ENCODE peak calls at places on chromosome 14, in six cellular contexts. One of them, this sample, is unnamed.

GRCh38 chr14:73850940-73851339 is 691 bp upstream of the PTGR2 start:
- DNase-seq in thyroid gland: no peak
- DNase-seq in ascending aorta: no peak
- DNase-seq in AG04450: no peak
- DNase-seq in mesothelial cell of epicardium: no peak
- DNase-seq in left ventricle myocardium inferior: no peak
- DNase-seq in this sample: no peak

GRCh38 chr14:39467889-39468524 is 35.8 kb upstream of the FBXO33 start:
- DNase-seq in AG04450: no peak
- DNase-seq in thyroid gland: no peak
- DNase-seq in mesothelial cell of epicardium: no peak
- DNase-seq in left ventricle myocardium inferior: no peak
- DNase-seq in ascending aorta: no peak
- DNase-seq in this sample: no peak

GRCh38 chr14:20302042-20302761 is 3.5 kb downstream of the TTC5 start:
- DNase-seq in mesothelial cell of epicardium: no peak
- DNase-seq in ascending aorta: no peak
- DNase-seq in AG04450: no peak
- DNase-seq in thyroid gland: no peak
- DNase-seq in left ventricle myocardium inferior: no peak
- DNase-seq in this sample: no peak

GRCh38 chr14:69321601-69322330 is 61.8 kb downstream of the GALNT16 start:
- DNase-seq in AG04450: no peak
- DNase-seq in left ventricle myocardium inferior: no peak
- DNase-seq in thyroid gland: no peak
- DNase-seq in ascending aorta: peak; percentile 49
- DNase-seq in mesothelial cell of epicardium: no peak
- DNase-seq in this sample: no peak

GRCh38 chr14:87712386-87713113 is 280.4 kb downstream of the GALC start:
- DNase-seq in thyroid gland: no peak
- DNase-seq in AG04450: no peak
- DNase-seq in ascending aorta: no peak
- DNase-seq in mesothelial cell of epicardium: no peak
- DNase-seq in left ventricle myocardium inferior: no peak
- DNase-seq in this sample: no peak

GRCh38 chr14:57382283-57382682 is 8.1 kb upstream of the NAA30 start:
- DNase-seq in thyroid gland: no peak
- DNase-seq in ascending aorta: no peak
- DNase-seq in mesothelial cell of epicardium: no peak
- DNase-seq in left ventricle myocardium inferior: no peak
- DNase-seq in AG04450: peak; percentile 46
- DNase-seq in this sample: no peak

GRCh38 chr14:90058876-90059458 is 2.8 kb upstream of the KCNK13 start:
- DNase-seq in thyroid gland: no peak
- DNase-seq in left ventricle myocardium inferior: no peak
- DNase-seq in ascending aorta: no peak
- DNase-seq in mesothelial cell of epicardium: no peak
- DNase-seq in AG04450: no peak
- DNase-seq in this sample: no peak

GRCh38 chr14:90419200-90419599 is 22.4 kb downstream of the CALM1 start:
- DNase-seq in thyroid gland: peak; percentile 47
- DNase-seq in ascending aorta: peak; percentile 96
- DNase-seq in AG04450: peak; percentile 86
- DNase-seq in left ventricle myocardium inferior: peak; percentile 67
- DNase-seq in mesothelial cell of epicardium: no peak
- DNase-seq in this sample: peak; percentile 64

GRCh38 chr14:61652526-61653262 is 42.6 kb upstream of the HIF1A start:
- DNase-seq in left ventricle myocardium inferior: no peak
- DNase-seq in ascending aorta: no peak
- DNase-seq in thyroid gland: no peak
- DNase-seq in mesothelial cell of epicardium: no peak
- DNase-seq in AG04450: no peak
- DNase-seq in this sample: no peak

GRCh38 chr14:50985816-50986396 is 41.6 kb upstream of the PYGL start:
- DNase-seq in mesothelial cell of epicardium: no peak
- DNase-seq in AG04450: no peak
- DNase-seq in thyroid gland: no peak
- DNase-seq in ascending aorta: no peak
- DNase-seq in left ventricle myocardium inferior: no peak
- DNase-seq in this sample: no peak

GRCh38 chr14:67883717-67884116 is 64.1 kb downstream of the RAD51B start:
- DNase-seq in AG04450: no peak
- DNase-seq in left ventricle myocardium inferior: no peak
- DNase-seq in ascending aorta: no peak
- DNase-seq in thyroid gland: no peak
- DNase-seq in mesothelial cell of epicardium: no peak
- DNase-seq in this sample: no peak

GRCh38 chr14:63164108-63164683 is 40.0 kb upstream of the RHOJ start:
- DNase-seq in left ventricle myocardium inferior: no peak
- DNase-seq in AG04450: no peak
- DNase-seq in ascending aorta: no peak
- DNase-seq in thyroid gland: no peak
- DNase-seq in mesothelial cell of epicardium: no peak
- DNase-seq in this sample: no peak

GRCh38 chr14:58792421-58792820 is 154.7 kb downstream of the DACT1 start:
- DNase-seq in thyroid gland: no peak
- DNase-seq in left ventricle myocardium inferior: no peak
- DNase-seq in mesothelial cell of epicardium: no peak
- DNase-seq in ascending aorta: no peak
- DNase-seq in AG04450: no peak
- DNase-seq in this sample: no peak

GRCh38 chr14:75568791-75569190 is 9.6 kb upstream of the FLVCR2 start:
- DNase-seq in ascending aorta: no peak
- DNase-seq in left ventricle myocardium inferior: no peak
- DNase-seq in AG04450: no peak
- DNase-seq in mesothelial cell of epicardium: no peak
- DNase-seq in thyroid gland: no peak
- DNase-seq in this sample: no peak

GRCh38 chr14:53183611-53184010 is 30.5 kb upstream of the DDHD1 start:
- DNase-seq in mesothelial cell of epicardium: no peak
- DNase-seq in thyroid gland: no peak
- DNase-seq in AG04450: no peak
- DNase-seq in left ventricle myocardium inferior: no peak
- DNase-seq in ascending aorta: no peak
- DNase-seq in this sample: no peak

GRCh38 chr14:61090432-61091216 is 109.6 kb downstream of the SLC38A6 start:
- DNase-seq in AG04450: no peak
- DNase-seq in thyroid gland: no peak
- DNase-seq in mesothelial cell of epicardium: no peak
- DNase-seq in left ventricle myocardium inferior: no peak
- DNase-seq in ascending aorta: no peak
- DNase-seq in this sample: no peak

DNA sequence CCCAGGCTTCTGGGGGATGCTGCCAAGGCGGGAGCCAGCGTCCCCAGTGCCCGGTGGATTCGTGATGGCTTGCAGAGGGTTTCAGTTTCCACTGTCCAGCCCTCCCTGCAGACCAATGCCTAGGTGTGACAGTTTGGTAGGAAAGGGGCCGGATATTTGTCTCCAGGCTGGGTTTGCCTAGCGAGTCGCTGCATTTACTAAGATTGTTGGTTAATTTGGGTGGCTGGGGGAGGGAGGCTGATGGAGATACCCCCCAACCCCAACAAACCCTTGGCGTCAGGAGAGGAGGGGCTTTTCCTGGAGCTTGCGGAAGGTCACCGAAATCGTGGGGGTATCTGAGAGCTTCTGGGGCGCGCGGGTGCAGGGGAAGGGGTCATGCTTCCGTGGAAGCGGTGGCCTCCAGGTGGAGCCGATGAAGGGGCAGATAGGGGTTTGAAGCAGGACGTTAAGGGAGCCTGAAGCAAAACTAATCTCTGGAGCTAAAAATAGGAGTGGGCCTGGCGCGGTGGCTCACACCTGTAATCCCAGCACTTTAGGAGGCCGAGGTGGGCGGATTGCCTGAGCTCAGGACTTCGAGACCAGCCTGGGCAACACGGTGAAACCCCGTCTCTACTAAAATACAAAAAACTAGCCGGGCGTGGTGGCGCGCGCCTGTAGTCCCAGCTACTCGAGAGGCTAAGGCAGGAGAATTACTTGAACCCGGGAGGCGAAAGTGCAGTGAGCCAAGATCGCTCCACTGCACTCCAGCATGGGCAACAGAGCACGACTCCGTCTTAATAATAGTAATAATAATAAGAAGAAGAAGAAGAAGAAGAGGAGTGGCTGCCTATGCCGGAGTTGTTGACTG is 1.1 kb upstream of the CDC42BPB start:
- DNase-seq in thyroid gland: no peak
- DNase-seq in ascending aorta: peak; percentile 60
- DNase-seq in mesothelial cell of epicardium: no peak
- DNase-seq in left ventricle myocardium inferior: no peak
- DNase-seq in AG04450: no peak
- DNase-seq in this sample: no peak
- TF ChIP-seq CTCF in thyroid gland: no peak
- TF ChIP-seq CTCF in ascending aorta: no peak
- TF ChIP-seq CTCF in mesothelial cell of epicardium: no peak
- TF ChIP-seq CTCF in left ventricle myocardium inferior: no peak
- TF ChIP-seq CTCF in AG04450: no peak
- TF ChIP-seq CTCF in this sample: no peak

GRCh38 chr14:76956253-76957090 is 72.0 kb downstream of the IRF2BPL start:
- DNase-seq in AG04450: peak; percentile 59
- DNase-seq in thyroid gland: peak; percentile 96
- DNase-seq in left ventricle myocardium inferior: peak; percentile 88
- DNase-seq in ascending aorta: peak; percentile 97
- DNase-seq in mesothelial cell of epicardium: peak; percentile 73
- DNase-seq in this sample: peak; percentile 83
- TF ChIP-seq CTCF in AG04450: no peak
- TF ChIP-seq CTCF in thyroid gland: peak; percentile 29
- TF ChIP-seq CTCF in left ventricle myocardium inferior: peak; percentile 41
- TF ChIP-seq CTCF in ascending aorta: no peak
- TF ChIP-seq CTCF in mesothelial cell of epicardium: no peak
- TF ChIP-seq CTCF in this sample: peak; percentile 11

GRCh38 chr14:45716506-45716905 is 463.5 kb upstream of the MIS18BP1 start:
- DNase-seq in AG04450: no peak
- DNase-seq in thyroid gland: no peak
- DNase-seq in ascending aorta: no peak
- DNase-seq in left ventricle myocardium inferior: no peak
- DNase-seq in mesothelial cell of epicardium: no peak
- DNase-seq in this sample: no peak
- TF ChIP-seq CTCF in AG04450: no peak
- TF ChIP-seq CTCF in thyroid gland: no peak
- TF ChIP-seq CTCF in ascending aorta: no peak
- TF ChIP-seq CTCF in left ventricle myocardium inferior: no peak
- TF ChIP-seq CTCF in mesothelial cell of epicardium: peak; percentile 31
- TF ChIP-seq CTCF in this sample: no peak

GRCh38 chr14:92135269-92135668 is 13.5 kb downstream of the CPSF2 start:
- DNase-seq in ascending aorta: no peak
- DNase-seq in left ventricle myocardium inferior: no peak
- DNase-seq in thyroid gland: no peak
- DNase-seq in AG04450: no peak
- DNase-seq in mesothelial cell of epicardium: no peak
- DNase-seq in this sample: no peak
- TF ChIP-seq CTCF in ascending aorta: peak; percentile 64
- TF ChIP-seq CTCF in left ventricle myocardium inferior: peak; percentile 59
- TF ChIP-seq CTCF in thyroid gland: no peak
- TF ChIP-seq CTCF in AG04450: peak; percentile 67
- TF ChIP-seq CTCF in mesothelial cell of epicardium: peak; percentile 43
- TF ChIP-seq CTCF in this sample: peak; percentile 32

GRCh38 chr14:104752735-104753527 is at the start of gene SIVA1:
- DNase-seq in thyroid gland: peak; percentile 100
- DNase-seq in AG04450: peak; percentile 98
- DNase-seq in left ventricle myocardium inferior: peak; percentile 100
- DNase-seq in mesothelial cell of epicardium: peak; percentile 100
- DNase-seq in ascending aorta: peak; percentile 100
- DNase-seq in this sample: peak; percentile 99
- TF ChIP-seq CTCF in thyroid gland: peak; percentile 29
- TF ChIP-seq CTCF in AG04450: no peak
- TF ChIP-seq CTCF in left ventricle myocardium inferior: no peak
- TF ChIP-seq CTCF in mesothelial cell of epicardium: no peak
- TF ChIP-seq CTCF in ascending aorta: no peak
- TF ChIP-seq CTCF in this sample: peak; percentile 18

DNA sequence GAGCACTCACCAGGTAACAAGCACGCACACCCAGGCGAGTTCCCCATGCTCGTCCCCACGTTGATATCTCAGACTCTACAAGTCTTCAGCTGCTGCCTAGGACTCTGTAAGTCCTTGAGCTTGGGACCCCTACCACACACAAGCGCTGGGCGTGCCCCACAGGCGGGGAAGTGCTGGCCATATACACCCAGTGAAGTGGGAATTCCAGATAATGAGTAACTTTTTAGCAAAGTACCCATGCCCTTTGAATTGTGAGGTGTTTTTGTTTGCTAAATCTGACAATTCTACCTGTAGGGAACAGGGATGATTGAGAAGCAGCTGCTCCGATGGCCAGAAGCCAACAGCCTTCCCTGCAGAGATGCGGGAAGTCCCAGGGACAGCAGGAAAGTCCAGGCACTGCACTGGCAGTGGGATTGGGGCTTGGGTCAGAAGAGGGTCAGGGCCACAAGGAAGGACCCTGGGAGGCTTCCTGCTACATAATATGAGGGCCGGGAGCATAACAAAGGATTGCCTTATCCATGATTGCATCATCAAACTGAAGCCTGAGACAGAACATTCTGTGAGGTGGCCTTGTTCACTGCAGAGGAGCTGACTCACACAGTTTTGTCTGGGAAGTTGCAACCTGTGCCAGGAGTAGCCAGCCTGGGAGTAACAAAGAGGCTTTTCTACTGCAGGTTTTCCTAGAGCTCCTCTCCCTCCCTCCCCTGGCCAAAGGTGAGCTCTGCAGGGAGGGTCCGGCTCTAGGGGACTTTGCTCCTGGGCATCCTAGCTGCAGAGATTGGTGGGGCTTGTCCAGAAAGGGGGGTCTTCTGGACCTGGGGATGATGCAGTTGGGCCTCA is 13.2 kb upstream of the SERPINA3 start:
- DNase-seq in left ventricle myocardium inferior: peak; percentile 61
- DNase-seq in thyroid gland: peak; percentile 37
- DNase-seq in mesothelial cell of epicardium: no peak
- DNase-seq in AG04450: peak; percentile 89
- DNase-seq in ascending aorta: peak; percentile 87
- DNase-seq in this sample: peak; percentile 79
- TF ChIP-seq CTCF in left ventricle myocardium inferior: no peak
- TF ChIP-seq CTCF in thyroid gland: no peak
- TF ChIP-seq CTCF in mesothelial cell of epicardium: no peak
- TF ChIP-seq CTCF in AG04450: no peak
- TF ChIP-seq CTCF in ascending aorta: no peak
- TF ChIP-seq CTCF in this sample: no peak

DNA sequence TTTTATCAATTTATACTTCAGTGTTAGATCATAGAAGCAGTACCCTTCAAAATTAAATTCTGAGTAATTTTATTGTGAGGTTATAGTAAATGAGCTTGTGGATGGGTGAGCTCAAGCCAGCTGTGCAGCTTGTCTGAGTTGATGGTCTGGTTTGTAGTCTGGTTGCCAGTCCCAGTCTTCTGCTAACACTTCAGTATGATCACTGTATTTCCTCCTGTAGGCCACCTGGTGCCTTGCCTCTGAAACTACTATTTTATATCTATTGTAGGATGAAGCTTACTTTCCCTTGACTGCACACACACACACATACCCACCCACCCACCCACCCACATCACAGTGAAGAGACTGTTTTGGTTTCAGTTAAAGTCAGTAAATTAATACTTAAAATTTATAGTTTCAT is 496.4 kb downstream of the PCNX1 start:
- DNase-seq in ascending aorta: no peak
- DNase-seq in left ventricle myocardium inferior: no peak
- DNase-seq in mesothelial cell of epicardium: no peak
- DNase-seq in thyroid gland: no peak
- DNase-seq in AG04450: no peak
- DNase-seq in this sample: no peak
- TF ChIP-seq CTCF in ascending aorta: no peak
- TF ChIP-seq CTCF in left ventricle myocardium inferior: no peak
- TF ChIP-seq CTCF in mesothelial cell of epicardium: no peak
- TF ChIP-seq CTCF in thyroid gland: peak; percentile 6
- TF ChIP-seq CTCF in AG04450: peak; percentile 30
- TF ChIP-seq CTCF in this sample: no peak